ENCODE peak calls at places on chromosomes 13 and 19, in nine cellular contexts. G, Z, V, P, I, O, J, S and T are unnamed samples.

GRCh38 chr13:47215741-47216140 is 318.9 kb upstream of the HTR2A start:
- DNase-seq in G (peak; percentile 97), Z (no peak), V (peak; percentile 43), P (no peak), I (peak; percentile 71), O (no peak), J (no peak), S (peak; percentile 2), T (no peak)

GRCh38 chr13:94322925-94323324 is 156.6 kb downstream of the DCT start:
- DNase-seq in G (no peak), Z (no peak), V (no peak), P (no peak), I (no peak), O (no peak), J (no peak), S (no peak), T (no peak)

GRCh38 chr13:43058318-43058674 is 34.9 kb downstream of the DNAJC15 start:
- DNase-seq in G (peak; percentile 99), Z (no peak), V (no peak), P (no peak), I (peak; percentile 15), O (no peak), J (no peak), S (no peak), T (no peak)

GRCh38 chr13:31485651-31486051 is 253.7 kb upstream of the RXFP2 start:
- DNase-seq in G (peak; percentile 6), Z (no peak), V (no peak), P (no peak), I (peak; percentile 15), O (no peak), J (no peak), S (no peak), T (no peak)

GRCh38 chr13:102033719-102034446 is 368.0 kb downstream of the FGF14 start:
- DNase-seq in G (no peak), Z (no peak), V (no peak), P (no peak), I (no peak), O (no peak), J (no peak), S (no peak), T (no peak)

GRCh38 chr19:8557637-8558238 is 19.5 kb downstream of the MYO1F start:
- DNase-seq in G (no peak), Z (no peak), V (no peak), P (no peak), I (no peak), O (no peak), J (no peak), S (peak; percentile 27), T (no peak)

GRCh38 chr13:31122544-31123260 is 39.0 kb downstream of the HSPH1 start:
- DNase-seq in G (no peak), Z (no peak), V (no peak), P (no peak), I (no peak), O (no peak), J (no peak), S (no peak), T (no peak)

GRCh38 chr19:33947565-33947964 is 150.9 kb downstream of the KCTD15 start:
- DNase-seq in G (peak; percentile 4), Z (no peak), V (no peak), P (no peak), I (no peak), O (no peak), J (no peak), S (no peak), T (no peak)

GRCh38 chr13:21100994-21101757 is 39.8 kb upstream of the LATS2 start:
- DNase-seq in G (no peak), Z (no peak), V (no peak), P (no peak), I (no peak), O (no peak), J (no peak), S (no peak), T (no peak)

GRCh38 chr19:31258211-31259052 is 90.8 kb downstream of the TSHZ3 start:
- DNase-seq in G (no peak), Z (no peak), V (no peak), P (no peak), I (no peak), O (no peak), J (no peak), S (peak; percentile 68), T (no peak)

GRCh38 chr13:23754506-23754905 is 134.7 kb downstream of the MIPEP start:
- DNase-seq in G (no peak), Z (no peak), V (no peak), P (no peak), I (no peak), O (no peak), J (no peak), S (no peak), T (no peak)